ENCODE peak calls at places on chromosomes 6 and 20, in five cellular contexts. One of them, this sample, is unnamed.

GRCh38 chr6:16700202-16700997 is 60.9 kb downstream of the ATXN1 start:
- DNase-seq in fibroblast of the conjunctiva: no peak
- DNase-seq in activated CD4-positive, alpha-beta T cell treated with anti-CD3 and anti-CD28 coated beads, Interleukin-2, amount 50 U/mL, for 24 hours: no peak
- DNase-seq in retina: peak; percentile 36
- DNase-seq in AG09319: no peak
- DNase-seq in this sample: no peak

GRCh38 chr20:49515588-49515987 is 33.1 kb upstream of the KCNB1 start:
- DNase-seq in activated CD4-positive, alpha-beta T cell treated with anti-CD3 and anti-CD28 coated beads, Interleukin-2, amount 50 U/mL, for 24 hours: no peak
- DNase-seq in AG09319: no peak
- DNase-seq in retina: no peak
- DNase-seq in fibroblast of the conjunctiva: no peak
- DNase-seq in this sample: no peak

GRCh38 chr6:170127151-170127550 is 163.7 kb downstream of the DLL1 start:
- DNase-seq in activated CD4-positive, alpha-beta T cell treated with anti-CD3 and anti-CD28 coated beads, Interleukin-2, amount 50 U/mL, for 24 hours: no peak
- DNase-seq in AG09319: no peak
- DNase-seq in fibroblast of the conjunctiva: no peak
- DNase-seq in retina: no peak
- DNase-seq in this sample: no peak

GRCh38 chr20:33387177-33387576 is 14.1 kb downstream of the CDK5RAP1 start:
- DNase-seq in fibroblast of the conjunctiva: no peak
- DNase-seq in activated CD4-positive, alpha-beta T cell treated with anti-CD3 and anti-CD28 coated beads, Interleukin-2, amount 50 U/mL, for 24 hours: no peak
- DNase-seq in retina: no peak
- DNase-seq in AG09319: no peak
- DNase-seq in this sample: no peak

GRCh38 chr20:19015890-19016465 is 196.5 kb upstream of the SLC24A3 start:
- DNase-seq in activated CD4-positive, alpha-beta T cell treated with anti-CD3 and anti-CD28 coated beads, Interleukin-2, amount 50 U/mL, for 24 hours: no peak
- DNase-seq in fibroblast of the conjunctiva: no peak
- DNase-seq in AG09319: no peak
- DNase-seq in retina: no peak
- DNase-seq in this sample: no peak

GRCh38 chr6:16244869-16245451 is 6.6 kb downstream of the GMPR start:
- DNase-seq in AG09319: no peak
- DNase-seq in retina: no peak
- DNase-seq in activated CD4-positive, alpha-beta T cell treated with anti-CD3 and anti-CD28 coated beads, Interleukin-2, amount 50 U/mL, for 24 hours: no peak
- DNase-seq in fibroblast of the conjunctiva: no peak
- DNase-seq in this sample: no peak

GRCh38 chr6:95364016-95364604 is 213.2 kb upstream of the MANEA start:
- DNase-seq in AG09319: no peak
- DNase-seq in fibroblast of the conjunctiva: no peak
- DNase-seq in retina: no peak
- DNase-seq in activated CD4-positive, alpha-beta T cell treated with anti-CD3 and anti-CD28 coated beads, Interleukin-2, amount 50 U/mL, for 24 hours: no peak
- DNase-seq in this sample: no peak

GRCh38 chr20:60020251-60020650 is 62.0 kb downstream of the CDH26 start:
- DNase-seq in AG09319: no peak
- DNase-seq in fibroblast of the conjunctiva: no peak
- DNase-seq in activated CD4-positive, alpha-beta T cell treated with anti-CD3 and anti-CD28 coated beads, Interleukin-2, amount 50 U/mL, for 24 hours: no peak
- DNase-seq in retina: no peak
- DNase-seq in this sample: no peak

GRCh38 chr6:92777146-92777740 is 642.1 kb downstream of the EPHA7 start:
- DNase-seq in AG09319: no peak
- DNase-seq in retina: peak; percentile 28
- DNase-seq in activated CD4-positive, alpha-beta T cell treated with anti-CD3 and anti-CD28 coated beads, Interleukin-2, amount 50 U/mL, for 24 hours: no peak
- DNase-seq in fibroblast of the conjunctiva: peak; percentile 14
- DNase-seq in this sample: no peak

GRCh38 chr6:89471287-89471867 is 38.4 kb downstream of the ANKRD6 start:
- DNase-seq in activated CD4-positive, alpha-beta T cell treated with anti-CD3 and anti-CD28 coated beads, Interleukin-2, amount 50 U/mL, for 24 hours: no peak
- DNase-seq in fibroblast of the conjunctiva: no peak
- DNase-seq in retina: no peak
- DNase-seq in AG09319: no peak
- DNase-seq in this sample: no peak

GRCh38 chr6:4781967-4782537 is 5.8 kb downstream of the CDYL start:
- DNase-seq in AG09319: no peak
- DNase-seq in retina: no peak
- DNase-seq in fibroblast of the conjunctiva: no peak
- DNase-seq in activated CD4-positive, alpha-beta T cell treated with anti-CD3 and anti-CD28 coated beads, Interleukin-2, amount 50 U/mL, for 24 hours: no peak
- DNase-seq in this sample: no peak

GRCh38 chr6:133203344-133203697 is 37.8 kb upstream of the EYA4 start:
- DNase-seq in fibroblast of the conjunctiva: no peak
- DNase-seq in AG09319: no peak
- DNase-seq in retina: no peak
- DNase-seq in activated CD4-positive, alpha-beta T cell treated with anti-CD3 and anti-CD28 coated beads, Interleukin-2, amount 50 U/mL, for 24 hours: no peak
- DNase-seq in this sample: no peak